ENCODE peak calls at places on chromosomes 2 and 18, in seven cellular contexts. One of them, this sample, is unnamed.

GRCh38 chr2:66240284-66240683 is 194.6 kb upstream of the MEIS1 start:
- DNase-seq in HTR-8/SVneo: no peak
- DNase-seq in RKO: no peak
- DNase-seq in NCI-H1694: no peak
- DNase-seq in HCT116: no peak
- DNase-seq in CMK: no peak
- DNase-seq in left ventricle myocardium superior: no peak
- DNase-seq in this sample: no peak

GRCh38 chr2:225008935-225009334 is 33.3 kb downstream of the DOCK10 start:
- DNase-seq in CMK: no peak
- DNase-seq in left ventricle myocardium superior: no peak
- DNase-seq in NCI-H1694: peak
- DNase-seq in RKO: no peak
- DNase-seq in HTR-8/SVneo: no peak
- DNase-seq in HCT116: peak
- DNase-seq in this sample: no peak

GRCh38 chr2:80304522-80304878 is at the start of gene LRRTM1:
- DNase-seq in NCI-H1694: no peak
- DNase-seq in HCT116: no peak
- DNase-seq in RKO: no peak
- DNase-seq in CMK: no peak
- DNase-seq in left ventricle myocardium superior: peak
- DNase-seq in HTR-8/SVneo: no peak
- DNase-seq in this sample: no peak

GRCh38 chr2:147558620-147559019 is 286.2 kb upstream of the ACVR2A start:
- DNase-seq in HTR-8/SVneo: no peak
- DNase-seq in HCT116: no peak
- DNase-seq in CMK: no peak
- DNase-seq in RKO: no peak
- DNase-seq in NCI-H1694: no peak
- DNase-seq in left ventricle myocardium superior: no peak
- DNase-seq in this sample: no peak

GRCh38 chr2:120397362-120397811 is 51.5 kb downstream of the INHBB start:
- DNase-seq in NCI-H1694: no peak
- DNase-seq in CMK: no peak
- DNase-seq in HTR-8/SVneo: peak
- DNase-seq in HCT116: no peak
- DNase-seq in left ventricle myocardium superior: no peak
- DNase-seq in RKO: no peak
- DNase-seq in this sample: no peak

GRCh38 chr2:234275515-234275914 is 221.4 kb downstream of the ARL4C start:
- DNase-seq in HTR-8/SVneo: no peak
- DNase-seq in RKO: no peak
- DNase-seq in left ventricle myocardium superior: no peak
- DNase-seq in HCT116: no peak
- DNase-seq in NCI-H1694: peak
- DNase-seq in CMK: no peak
- DNase-seq in this sample: no peak

GRCh38 chr2:179226203-179226960 is 38.2 kb downstream of the SESTD1 start:
- DNase-seq in HTR-8/SVneo: no peak
- DNase-seq in RKO: no peak
- DNase-seq in CMK: no peak
- DNase-seq in NCI-H1694: no peak
- DNase-seq in left ventricle myocardium superior: peak
- DNase-seq in HCT116: no peak
- DNase-seq in this sample: no peak

GRCh38 chr18:706438-706837 is 6.0 kb downstream of the ENOSF1 start:
- DNase-seq in NCI-H1694: no peak
- DNase-seq in left ventricle myocardium superior: no peak
- DNase-seq in RKO: no peak
- DNase-seq in HCT116: no peak
- DNase-seq in HTR-8/SVneo: no peak
- DNase-seq in CMK: no peak
- DNase-seq in this sample: no peak

GRCh38 chr18:23191952-23192662 is 56.8 kb downstream of the CABLES1 start:
- DNase-seq in NCI-H1694: peak
- DNase-seq in RKO: no peak
- DNase-seq in left ventricle myocardium superior: peak
- DNase-seq in HCT116: no peak
- DNase-seq in CMK: peak
- DNase-seq in HTR-8/SVneo: peak
- DNase-seq in this sample: no peak

GRCh38 chr2:214484239-214484638 is 73.4 kb downstream of the VWC2L start:
- DNase-seq in CMK: no peak
- DNase-seq in RKO: no peak
- DNase-seq in NCI-H1694: no peak
- DNase-seq in HTR-8/SVneo: no peak
- DNase-seq in HCT116: no peak
- DNase-seq in left ventricle myocardium superior: no peak
- DNase-seq in this sample: no peak

This sample was measured in Right ventricle myocardium inferior.